ENCODE peak calls at places on chromosomes 13 and 19, in six cellular contexts. One of them, this sample, is unnamed.

GRCh38 chr19:14072535-14073231 is at the start of gene MISP3:
- DNase-seq in DND-41: peak; percentile 26
- DNase-seq in AG10803: no peak
- DNase-seq in RPMI8226: peak; percentile 92
- DNase-seq in anterior cingulate cortex: no peak
- DNase-seq in stimulated activated naive CD8-positive, alpha-beta T cell treated with anti-CD3 and anti-CD28 coated beads, Interleukin-15, Interleukin-2, amounts not matched to agents 100 U/mL and 50 U/mL, for 24 hours: peak; percentile 65
- DNase-seq in this sample: peak; percentile 47

GRCh38 chr13:114145722-114146121 is 13.3 kb upstream of the RASA3 start:
- DNase-seq in DND-41: no peak
- DNase-seq in AG10803: no peak
- DNase-seq in RPMI8226: no peak
- DNase-seq in anterior cingulate cortex: no peak
- DNase-seq in stimulated activated naive CD8-positive, alpha-beta T cell treated with anti-CD3 and anti-CD28 coated beads, Interleukin-15, Interleukin-2, amounts not matched to agents 100 U/mL and 50 U/mL, for 24 hours: no peak
- DNase-seq in this sample: no peak

GRCh38 chr19:4363571-4364304 is 20.4 kb downstream of the MPND start:
- DNase-seq in DND-41: no peak
- DNase-seq in AG10803: no peak
- DNase-seq in RPMI8226: no peak
- DNase-seq in anterior cingulate cortex: no peak
- DNase-seq in stimulated activated naive CD8-positive, alpha-beta T cell treated with anti-CD3 and anti-CD28 coated beads, Interleukin-15, Interleukin-2, amounts not matched to agents 100 U/mL and 50 U/mL, for 24 hours: no peak
- DNase-seq in this sample: no peak

GRCh38 chr19:1133471-1133929 is 29.7 kb downstream of the GPX4 start:
- DNase-seq in DND-41: peak; percentile 55
- DNase-seq in AG10803: no peak
- DNase-seq in RPMI8226: no peak
- DNase-seq in anterior cingulate cortex: no peak
- DNase-seq in stimulated activated naive CD8-positive, alpha-beta T cell treated with anti-CD3 and anti-CD28 coated beads, Interleukin-15, Interleukin-2, amounts not matched to agents 100 U/mL and 50 U/mL, for 24 hours: peak; percentile 82
- DNase-seq in this sample: peak; percentile 76

GRCh38 chr19:5403968-5404640 is 51.1 kb upstream of the ZNRF4 start:
- DNase-seq in DND-41: peak; percentile 88
- DNase-seq in AG10803: peak; percentile 78
- DNase-seq in RPMI8226: peak; percentile 91
- DNase-seq in anterior cingulate cortex: no peak
- DNase-seq in stimulated activated naive CD8-positive, alpha-beta T cell treated with anti-CD3 and anti-CD28 coated beads, Interleukin-15, Interleukin-2, amounts not matched to agents 100 U/mL and 50 U/mL, for 24 hours: peak; percentile 76
- DNase-seq in this sample: peak; percentile 69

GRCh38 chr19:34985249-34986022 is 14.7 kb upstream of the GRAMD1A start:
- DNase-seq in DND-41: no peak
- DNase-seq in AG10803: peak; percentile 41
- DNase-seq in RPMI8226: no peak
- DNase-seq in anterior cingulate cortex: no peak
- DNase-seq in stimulated activated naive CD8-positive, alpha-beta T cell treated with anti-CD3 and anti-CD28 coated beads, Interleukin-15, Interleukin-2, amounts not matched to agents 100 U/mL and 50 U/mL, for 24 hours: peak; percentile 40
- DNase-seq in this sample: no peak

GRCh38 chr19:32287811-32288227 is 57.6 kb upstream of the ZNF507 start:
- DNase-seq in DND-41: peak; percentile 10
- DNase-seq in AG10803: peak; percentile 80
- DNase-seq in RPMI8226: peak; percentile 24
- DNase-seq in anterior cingulate cortex: peak; percentile 13
- DNase-seq in stimulated activated naive CD8-positive, alpha-beta T cell treated with anti-CD3 and anti-CD28 coated beads, Interleukin-15, Interleukin-2, amounts not matched to agents 100 U/mL and 50 U/mL, for 24 hours: peak; percentile 28
- DNase-seq in this sample: peak; percentile 6

GRCh38 chr19:33721735-33722297 is 74.9 kb upstream of the KCTD15 start:
- DNase-seq in DND-41: no peak
- DNase-seq in AG10803: no peak
- DNase-seq in RPMI8226: no peak
- DNase-seq in anterior cingulate cortex: no peak
- DNase-seq in stimulated activated naive CD8-positive, alpha-beta T cell treated with anti-CD3 and anti-CD28 coated beads, Interleukin-15, Interleukin-2, amounts not matched to agents 100 U/mL and 50 U/mL, for 24 hours: no peak
- DNase-seq in this sample: no peak

GRCh38 chr13:59691501-59692066 is 472.1 kb downstream of the DIAPH3 start:
- DNase-seq in DND-41: no peak
- DNase-seq in AG10803: no peak
- DNase-seq in RPMI8226: no peak
- DNase-seq in anterior cingulate cortex: no peak
- DNase-seq in stimulated activated naive CD8-positive, alpha-beta T cell treated with anti-CD3 and anti-CD28 coated beads, Interleukin-15, Interleukin-2, amounts not matched to agents 100 U/mL and 50 U/mL, for 24 hours: no peak
- DNase-seq in this sample: no peak

GRCh38 chr19:18920400-18920799 is 885 bp downstream of the DDX49 start:
- DNase-seq in DND-41: no peak
- DNase-seq in AG10803: no peak
- DNase-seq in RPMI8226: no peak
- DNase-seq in anterior cingulate cortex: no peak
- DNase-seq in stimulated activated naive CD8-positive, alpha-beta T cell treated with anti-CD3 and anti-CD28 coated beads, Interleukin-15, Interleukin-2, amounts not matched to agents 100 U/mL and 50 U/mL, for 24 hours: no peak
- DNase-seq in this sample: no peak

GRCh38 chr19:33876619-33877018 is 79.9 kb downstream of the KCTD15 start:
- DNase-seq in DND-41: no peak
- DNase-seq in AG10803: no peak
- DNase-seq in RPMI8226: no peak
- DNase-seq in anterior cingulate cortex: no peak
- DNase-seq in stimulated activated naive CD8-positive, alpha-beta T cell treated with anti-CD3 and anti-CD28 coated beads, Interleukin-15, Interleukin-2, amounts not matched to agents 100 U/mL and 50 U/mL, for 24 hours: no peak
- DNase-seq in this sample: no peak

GRCh38 chr19:4083677-4084546 is 17.2 kb upstream of the ZBTB7A start:
- DNase-seq in DND-41: peak; percentile 40
- DNase-seq in AG10803: no peak
- DNase-seq in RPMI8226: peak; percentile 91
- DNase-seq in anterior cingulate cortex: no peak
- DNase-seq in stimulated activated naive CD8-positive, alpha-beta T cell treated with anti-CD3 and anti-CD28 coated beads, Interleukin-15, Interleukin-2, amounts not matched to agents 100 U/mL and 50 U/mL, for 24 hours: no peak
- DNase-seq in this sample: peak; percentile 60

GRCh38 chr13:98485561-98485960 is 91.3 kb downstream of the STK24 start:
- DNase-seq in DND-41: no peak
- DNase-seq in AG10803: no peak
- DNase-seq in RPMI8226: no peak
- DNase-seq in anterior cingulate cortex: no peak
- DNase-seq in stimulated activated naive CD8-positive, alpha-beta T cell treated with anti-CD3 and anti-CD28 coated beads, Interleukin-15, Interleukin-2, amounts not matched to agents 100 U/mL and 50 U/mL, for 24 hours: no peak
- DNase-seq in this sample: no peak

GRCh38 chr19:6273701-6274601 is 5.8 kb downstream of the MLLT1 start:
- DNase-seq in DND-41: no peak
- DNase-seq in AG10803: peak; percentile 94
- DNase-seq in RPMI8226: no peak
- DNase-seq in anterior cingulate cortex: peak; percentile 28
- DNase-seq in stimulated activated naive CD8-positive, alpha-beta T cell treated with anti-CD3 and anti-CD28 coated beads, Interleukin-15, Interleukin-2, amounts not matched to agents 100 U/mL and 50 U/mL, for 24 hours: no peak
- DNase-seq in this sample: no peak

GRCh38 chr13:70729369-70729768 is 621.1 kb upstream of the KLHL1 start:
- DNase-seq in DND-41: no peak
- DNase-seq in AG10803: no peak
- DNase-seq in RPMI8226: no peak
- DNase-seq in anterior cingulate cortex: no peak
- DNase-seq in stimulated activated naive CD8-positive, alpha-beta T cell treated with anti-CD3 and anti-CD28 coated beads, Interleukin-15, Interleukin-2, amounts not matched to agents 100 U/mL and 50 U/mL, for 24 hours: no peak
- DNase-seq in this sample: no peak

GRCh38 chr13:91313103-91313502 is 34.4 kb upstream of the MIR17HG start:
- DNase-seq in DND-41: peak; percentile 20
- DNase-seq in AG10803: peak; percentile 26
- DNase-seq in RPMI8226: peak; percentile 33
- DNase-seq in anterior cingulate cortex: no peak
- DNase-seq in stimulated activated naive CD8-positive, alpha-beta T cell treated with anti-CD3 and anti-CD28 coated beads, Interleukin-15, Interleukin-2, amounts not matched to agents 100 U/mL and 50 U/mL, for 24 hours: no peak
- DNase-seq in this sample: peak; percentile 20

GRCh38 chr13:29137016-29137415 is 316.9 kb downstream of the MTUS2 start:
- DNase-seq in DND-41: no peak
- DNase-seq in AG10803: no peak
- DNase-seq in RPMI8226: no peak
- DNase-seq in anterior cingulate cortex: no peak
- DNase-seq in stimulated activated naive CD8-positive, alpha-beta T cell treated with anti-CD3 and anti-CD28 coated beads, Interleukin-15, Interleukin-2, amounts not matched to agents 100 U/mL and 50 U/mL, for 24 hours: no peak
- DNase-seq in this sample: no peak

GRCh38 chr19:55206664-55207500 is 2.4 kb downstream of the PTPRH start:
- DNase-seq in DND-41: peak; percentile 33
- DNase-seq in AG10803: peak; percentile 75
- DNase-seq in RPMI8226: peak; percentile 84
- DNase-seq in anterior cingulate cortex: peak; percentile 12
- DNase-seq in stimulated activated naive CD8-positive, alpha-beta T cell treated with anti-CD3 and anti-CD28 coated beads, Interleukin-15, Interleukin-2, amounts not matched to agents 100 U/mL and 50 U/mL, for 24 hours: peak; percentile 68
- DNase-seq in this sample: peak; percentile 65

GRCh38 chr13:33145667-33146066 is 129.4 kb downstream of the KL start:
- DNase-seq in DND-41: no peak
- DNase-seq in AG10803: no peak
- DNase-seq in RPMI8226: no peak
- DNase-seq in anterior cingulate cortex: no peak
- DNase-seq in stimulated activated naive CD8-positive, alpha-beta T cell treated with anti-CD3 and anti-CD28 coated beads, Interleukin-15, Interleukin-2, amounts not matched to agents 100 U/mL and 50 U/mL, for 24 hours: peak; percentile 6
- DNase-seq in this sample: no peak

GRCh38 chr13:76522083-76522755 is 364.0 kb downstream of the KCTD12 start:
- DNase-seq in DND-41: no peak
- DNase-seq in AG10803: peak; percentile 24
- DNase-seq in RPMI8226: no peak
- DNase-seq in anterior cingulate cortex: no peak
- DNase-seq in stimulated activated naive CD8-positive, alpha-beta T cell treated with anti-CD3 and anti-CD28 coated beads, Interleukin-15, Interleukin-2, amounts not matched to agents 100 U/mL and 50 U/mL, for 24 hours: no peak
- DNase-seq in this sample: no peak

GRCh38 chr13:95382906-95383305 is 81.7 kb upstream of the ABCC4 start:
- DNase-seq in DND-41: no peak
- DNase-seq in AG10803: no peak
- DNase-seq in RPMI8226: no peak
- DNase-seq in anterior cingulate cortex: no peak
- DNase-seq in stimulated activated naive CD8-positive, alpha-beta T cell treated with anti-CD3 and anti-CD28 coated beads, Interleukin-15, Interleukin-2, amounts not matched to agents 100 U/mL and 50 U/mL, for 24 hours: no peak
- DNase-seq in this sample: no peak

GRCh38 chr19:33809960-33810359 is 13.3 kb downstream of the KCTD15 start:
- DNase-seq in DND-41: no peak
- DNase-seq in AG10803: no peak
- DNase-seq in RPMI8226: no peak
- DNase-seq in anterior cingulate cortex: no peak
- DNase-seq in stimulated activated naive CD8-positive, alpha-beta T cell treated with anti-CD3 and anti-CD28 coated beads, Interleukin-15, Interleukin-2, amounts not matched to agents 100 U/mL and 50 U/mL, for 24 hours: no peak
- DNase-seq in this sample: no peak

GRCh38 chr13:91384891-91385290 is 13.5 kb upstream of the GPC5 start:
- DNase-seq in DND-41: no peak
- DNase-seq in AG10803: no peak
- DNase-seq in RPMI8226: no peak
- DNase-seq in anterior cingulate cortex: no peak
- DNase-seq in stimulated activated naive CD8-positive, alpha-beta T cell treated with anti-CD3 and anti-CD28 coated beads, Interleukin-15, Interleukin-2, amounts not matched to agents 100 U/mL and 50 U/mL, for 24 hours: no peak
- DNase-seq in this sample: no peak

GRCh38 chr19:21110183-21110582 is 28.2 kb downstream of the ZNF714 start:
- DNase-seq in DND-41: no peak
- DNase-seq in AG10803: no peak
- DNase-seq in RPMI8226: no peak
- DNase-seq in anterior cingulate cortex: no peak
- DNase-seq in stimulated activated naive CD8-positive, alpha-beta T cell treated with anti-CD3 and anti-CD28 coated beads, Interleukin-15, Interleukin-2, amounts not matched to agents 100 U/mL and 50 U/mL, for 24 hours: no peak
- DNase-seq in this sample: no peak

GRCh38 chr13:113216165-113217056 is 7.0 kb downstream of the CUL4A start:
- DNase-seq in DND-41: no peak
- DNase-seq in AG10803: peak; percentile 62
- DNase-seq in RPMI8226: no peak
- DNase-seq in anterior cingulate cortex: no peak
- DNase-seq in stimulated activated naive CD8-positive, alpha-beta T cell treated with anti-CD3 and anti-CD28 coated beads, Interleukin-15, Interleukin-2, amounts not matched to agents 100 U/mL and 50 U/mL, for 24 hours: no peak
- DNase-seq in this sample: no peak

GRCh38 chr13:47826481-47826880 is 174.6 kb downstream of the SUCLA2 start:
- DNase-seq in DND-41: no peak
- DNase-seq in AG10803: peak; percentile 31
- DNase-seq in RPMI8226: no peak
- DNase-seq in anterior cingulate cortex: no peak
- DNase-seq in stimulated activated naive CD8-positive, alpha-beta T cell treated with anti-CD3 and anti-CD28 coated beads, Interleukin-15, Interleukin-2, amounts not matched to agents 100 U/mL and 50 U/mL, for 24 hours: no peak
- DNase-seq in this sample: no peak

GRCh38 chr19:20558011-20558410 is 7.6 kb downstream of the ZNF737 start:
- DNase-seq in DND-41: no peak
- DNase-seq in AG10803: no peak
- DNase-seq in RPMI8226: no peak
- DNase-seq in anterior cingulate cortex: no peak
- DNase-seq in stimulated activated naive CD8-positive, alpha-beta T cell treated with anti-CD3 and anti-CD28 coated beads, Interleukin-15, Interleukin-2, amounts not matched to agents 100 U/mL and 50 U/mL, for 24 hours: no peak
- DNase-seq in this sample: peak; percentile 4

GRCh38 chr13:83618966-83619365 is 263.3 kb downstream of the SLITRK1 start:
- DNase-seq in DND-41: no peak
- DNase-seq in AG10803: no peak
- DNase-seq in RPMI8226: no peak
- DNase-seq in anterior cingulate cortex: no peak
- DNase-seq in stimulated activated naive CD8-positive, alpha-beta T cell treated with anti-CD3 and anti-CD28 coated beads, Interleukin-15, Interleukin-2, amounts not matched to agents 100 U/mL and 50 U/mL, for 24 hours: no peak
- DNase-seq in this sample: no peak

GRCh38 chr13:65965496-65965895 is 1264.6 kb downstream of the PCDH9 start:
- DNase-seq in DND-41: no peak
- DNase-seq in AG10803: peak; percentile 56
- DNase-seq in RPMI8226: no peak
- DNase-seq in anterior cingulate cortex: no peak
- DNase-seq in stimulated activated naive CD8-positive, alpha-beta T cell treated with anti-CD3 and anti-CD28 coated beads, Interleukin-15, Interleukin-2, amounts not matched to agents 100 U/mL and 50 U/mL, for 24 hours: no peak
- DNase-seq in this sample: no peak

GRCh38 chr13:114124486-114124885 is 7.9 kb downstream of the RASA3 start:
- DNase-seq in DND-41: no peak
- DNase-seq in AG10803: no peak
- DNase-seq in RPMI8226: no peak
- DNase-seq in anterior cingulate cortex: no peak
- DNase-seq in stimulated activated naive CD8-positive, alpha-beta T cell treated with anti-CD3 and anti-CD28 coated beads, Interleukin-15, Interleukin-2, amounts not matched to agents 100 U/mL and 50 U/mL, for 24 hours: no peak
- DNase-seq in this sample: no peak